ENCODE peak calls at places on chromosomes 1 and 21, in six cellular contexts. I is mucosa of descending colon; W is HL-60; Y is CD8-positive, alpha-beta T cell; J is lower leg skin; T is fibroblast of pulmonary artery. G is an unnamed sample.

GRCh38 chr1:182340233-182341058 is 51.1 kb downstream of the GLUL start:
- DNase-seq in I (no peak), W (no peak), Y (no peak), J (peak), T (no peak), G (no peak)

GRCh38 chr1:12172959-12173358 is 6.2 kb downstream of the TNFRSF1B start:
- DNase-seq in I (no peak), W (no peak), Y (no peak), J (no peak), T (no peak), G (no peak)

GRCh38 chr1:91498035-91498434 is 2.6 kb upstream of the CDC7 start:
- DNase-seq in I (no peak), W (no peak), Y (no peak), J (no peak), T (no peak), G (no peak)

GRCh38 chr1:116942344-116942743 is 32.6 kb downstream of the PTGFRN start:
- DNase-seq in I (no peak), W (no peak), Y (peak), J (no peak), T (no peak), G (no peak)

GRCh38 chr1:225631041-225631663 is 21.8 kb downstream of the ENAH start:
- DNase-seq in I (no peak), W (no peak), Y (no peak), J (no peak), T (peak), G (no peak)

GRCh38 chr21:42238185-42238934 is 19.4 kb downstream of the ABCG1 start:
- DNase-seq in I (peak), W (no peak), Y (no peak), J (no peak), T (no peak), G (no peak)

GRCh38 chr1:48469616-48470500 is 2.1 kb downstream of the SPATA6 start:
- DNase-seq in I (peak), W (peak), Y (no peak), J (no peak), T (peak), G (peak)

GRCh38 chr1:189904509-189904908 is 573.2 kb downstream of the BRINP3 start:
- DNase-seq in I (no peak), W (no peak), Y (no peak), J (no peak), T (no peak), G (no peak)

GRCh38 chr21:46006547-46007497 is 25.3 kb downstream of the COL6A1 start:
- DNase-seq in I (peak), W (no peak), Y (no peak), J (no peak), T (no peak), G (no peak)

GRCh38 chr1:178542554-178543290 is 29.8 kb downstream of the TEX35 start:
- DNase-seq in I (peak), W (peak), Y (peak), J (peak), T (peak), G (no peak)

GRCh38 chr21:28714795-28715464 is 277.7 kb downstream of the LTN1 start:
- DNase-seq in I (no peak), W (no peak), Y (no peak), J (no peak), T (peak), G (peak)

GRCh38 chr1:226547754-226548191 is 791 bp upstream of the STUM start:
- DNase-seq in I (peak), W (peak), Y (peak), J (peak), T (peak), G (peak)

GRCh38 chr1:159913451-159914192 is 11.7 kb downstream of the TAGLN2 start:
- DNase-seq in I (no peak), W (no peak), Y (no peak), J (no peak), T (no peak), G (no peak)

GRCh38 chr1:43049487-43049886 is 90.8 kb upstream of the SLC2A1 start:
- DNase-seq in I (no peak), W (no peak), Y (no peak), J (no peak), T (no peak), G (no peak)

GRCh38 chr1:47587891-47588582 is 150.2 kb downstream of the FOXD2 start:
- DNase-seq in I (no peak), W (no peak), Y (peak), J (peak), T (peak), G (no peak)

GRCh38 chr1:90074555-90075315 is 79.8 kb downstream of the ZNF326 start:
- DNase-seq in I (no peak), W (no peak), Y (no peak), J (no peak), T (no peak), G (no peak)

GRCh38 chr1:189706594-189706993 is 771.1 kb downstream of the BRINP3 start:
- DNase-seq in I (no peak), W (no peak), Y (no peak), J (no peak), T (no peak), G (no peak)

GRCh38 chr1:53122194-53122846 is 20.1 kb downstream of the SLC1A7 start:
- DNase-seq in I (no peak), W (no peak), Y (no peak), J (peak), T (peak), G (no peak)

GRCh38 chr1:206651958-206652890 is 16.9 kb downstream of the DYRK3 start:
- DNase-seq in I (no peak), W (no peak), Y (no peak), J (peak), T (no peak), G (no peak)

GRCh38 chr1:199084293-199084692 is 445.5 kb downstream of the PTPRC start:
- DNase-seq in I (no peak), W (peak), Y (no peak), J (no peak), T (peak), G (peak)

GRCh38 chr1:117096871-117097842 is 24.4 kb downstream of the TRIM45 start:
- DNase-seq in I (no peak), W (no peak), Y (no peak), J (no peak), T (peak), G (peak)

GRCh38 chr21:46163375-46163774 is 8.0 kb upstream of the FTCD start:
- DNase-seq in I (no peak), W (no peak), Y (no peak), J (no peak), T (no peak), G (no peak)

GRCh38 chr1:91645031-91645430 is 144.4 kb downstream of the CDC7 start:
- DNase-seq in I (no peak), W (no peak), Y (no peak), J (no peak), T (no peak), G (no peak)

GRCh38 chr1:109493805-109494539 is at the start of gene CYB561D1:
- DNase-seq in I (peak), W (peak), Y (peak), J (peak), T (peak), G (no peak)

GRCh38 chr1:55127827-55128343 is 87.3 kb downstream of the USP24 start:
- DNase-seq in I (no peak), W (no peak), Y (no peak), J (no peak), T (peak), G (no peak)

GRCh38 chr1:203564024-203564423 is 62.6 kb upstream of the ATP2B4 start:
- DNase-seq in I (no peak), W (no peak), Y (no peak), J (no peak), T (peak), G (no peak)

GRCh38 chr1:64631346-64632052 is 113.4 kb upstream of the RAVER2 start:
- DNase-seq in I (no peak), W (no peak), Y (no peak), J (no peak), T (no peak), G (no peak)

GRCh38 chr21:29376556-29376955 is 77.8 kb downstream of the BACH1 start:
- DNase-seq in I (no peak), W (no peak), Y (peak), J (no peak), T (peak), G (no peak)

GRCh38 chr21:31586118-31586517 is 73.4 kb upstream of the SOD1 start:
- DNase-seq in I (no peak), W (no peak), Y (no peak), J (no peak), T (no peak), G (no peak)

GRCh38 chr1:109277434-109278204 is 5.3 kb downstream of the PSRC1 start:
- DNase-seq in I (peak), W (no peak), Y (peak), J (no peak), T (peak), G (no peak)

GRCh38 chr1:34270181-34270580 is 93.5 kb downstream of the C1orf94 start:
- DNase-seq in I (no peak), W (no peak), Y (no peak), J (no peak), T (no peak), G (no peak)

GRCh38 chr1:1684031-1684681 is 8.4 kb downstream of the SLC35E2B start:
- DNase-seq in I (peak), W (no peak), Y (no peak), J (no peak), T (no peak), G (no peak)

GRCh38 chr1:217921126-217921900 is 290.2 kb downstream of the SPATA17 start:
- DNase-seq in I (no peak), W (no peak), Y (no peak), J (no peak), T (no peak), G (no peak)

GRCh38 chr1:34441661-34442060 is 265.0 kb downstream of the C1orf94 start:
- DNase-seq in I (no peak), W (no peak), Y (no peak), J (no peak), T (no peak), G (no peak)

GRCh38 chr1:175341631-175342429 is 149.3 kb upstream of the KIAA0040 start:
- DNase-seq in I (no peak), W (no peak), Y (no peak), J (no peak), T (no peak), G (no peak)

DNA sequence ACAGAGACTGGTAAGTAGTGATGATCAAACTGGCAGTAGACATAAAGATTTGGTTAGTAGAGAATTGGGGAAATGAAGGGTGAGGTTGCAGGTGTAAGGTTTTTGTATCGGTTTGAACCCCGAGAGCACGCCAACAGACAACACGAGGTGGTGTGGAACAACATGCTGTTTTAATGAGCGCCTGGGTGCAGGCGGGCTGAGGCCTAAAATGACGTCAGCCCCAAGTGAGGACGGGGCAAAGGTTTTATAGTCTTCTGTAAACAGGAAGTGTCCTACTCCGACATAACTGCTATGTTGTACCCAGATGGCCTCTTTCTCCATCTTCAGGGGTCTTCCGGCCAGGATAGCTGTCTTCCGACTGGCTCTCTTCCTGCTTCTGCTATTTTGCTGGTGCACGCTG is 178.8 kb downstream of the HHIPL2 start:
- DNase-seq in I (no peak), W (no peak), Y (no peak), J (no peak), T (no peak), G (no peak)
- TF ChIP-seq CTCF in I (no peak), W (no peak), Y (no peak), J (no peak), T (no peak), G (no peak)

DNA sequence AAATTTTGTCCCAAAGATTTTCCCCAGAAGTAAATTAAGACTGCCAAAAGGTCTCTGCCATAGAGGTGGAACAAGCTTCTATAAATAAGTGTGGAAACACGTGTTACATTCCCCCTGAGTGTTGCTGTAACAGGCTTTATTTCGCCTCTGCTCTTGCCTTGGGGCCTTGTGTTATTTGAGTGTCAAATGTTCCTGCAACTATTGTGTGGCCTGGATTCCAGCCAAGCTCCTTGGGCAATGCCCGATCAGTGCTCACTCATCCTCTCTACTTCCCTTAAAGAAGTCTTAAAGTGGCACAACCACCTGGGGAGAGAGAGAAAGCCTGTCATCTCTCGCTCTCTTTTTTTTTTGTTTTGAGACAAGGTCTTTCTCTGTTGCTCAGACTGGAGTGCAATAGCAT is 156.7 kb downstream of the NR5A2 start:
- DNase-seq in I (peak), W (peak), Y (no peak), J (peak), T (peak), G (no peak)
- H3K4me3 ChIP-seq in I (no peak), W (no peak), Y (no peak), J (no peak), T (no peak), G (no peak)

GRCh38 chr1:115134850-115135484 is 45.7 kb upstream of the TSPAN2 start:
- DNase-seq in I (no peak), W (no peak), Y (no peak), J (no peak), T (peak), G (peak)
- TF ChIP-seq CTCF in I (no peak), W (no peak), Y (no peak), J (no peak), T (no peak), G (no peak)

DNA sequence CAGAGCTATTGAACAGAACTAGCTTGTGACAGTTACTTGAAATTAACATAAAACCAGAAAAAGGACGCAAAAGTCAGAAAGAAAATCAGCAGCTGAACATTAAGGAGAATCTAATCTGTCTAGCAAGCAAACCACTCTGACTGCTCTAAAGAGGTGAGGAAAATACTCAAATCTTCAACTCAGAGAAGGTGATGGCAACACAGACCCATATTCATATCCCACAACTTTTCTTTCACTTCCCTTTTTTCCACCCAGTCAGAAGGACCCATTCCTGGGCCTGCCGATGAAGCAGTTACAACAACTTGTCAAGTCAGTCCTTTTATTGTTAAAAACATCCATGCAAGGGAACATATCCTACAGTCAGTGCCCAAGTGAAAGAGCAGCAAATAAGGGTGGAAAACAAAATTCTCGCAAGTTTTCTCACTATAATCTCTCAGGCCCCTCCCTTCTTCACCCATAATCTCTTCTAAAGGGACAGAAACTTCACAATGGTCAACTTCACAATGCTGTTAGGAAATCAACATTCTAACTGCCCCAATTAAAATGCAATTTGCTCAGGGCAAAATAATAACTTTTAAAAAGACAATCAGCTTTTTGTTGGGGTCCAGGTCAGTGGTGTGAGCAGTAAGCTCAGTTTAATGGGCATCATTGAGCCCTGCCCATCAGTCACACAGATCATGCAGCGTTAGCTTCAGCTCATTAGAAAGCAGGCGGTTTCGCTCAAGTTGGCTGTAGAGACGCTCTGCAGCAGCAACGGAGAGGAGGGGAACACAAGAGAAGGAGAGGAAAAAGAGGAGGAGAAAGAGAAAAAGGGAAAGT is 3.6 kb upstream of the NUP210L start:
- DNase-seq in I (no peak), W (no peak), Y (no peak), J (no peak), T (no peak), G (no peak)
- H3K4me3 ChIP-seq in I (no peak), W (peak), Y (peak), J (no peak), T (no peak), G (no peak)

GRCh38 chr1:223244366-223245103 is 101.5 kb upstream of the TLR5 start:
- DNase-seq in I (no peak), W (no peak), Y (peak), J (peak), T (peak), G (no peak)
- TF ChIP-seq CTCF in I (no peak), W (no peak), Y (no peak), J (no peak), T (peak), G (peak)

GRCh38 chr1:192608671-192609070 is 27.3 kb upstream of the RGS13 start:
- DNase-seq in I (no peak), W (no peak), Y (no peak), J (no peak), T (no peak), G (no peak)
- H3K4me3 ChIP-seq in I (no peak), W (no peak), Y (no peak), J (no peak), T (no peak), G (no peak)

DNA sequence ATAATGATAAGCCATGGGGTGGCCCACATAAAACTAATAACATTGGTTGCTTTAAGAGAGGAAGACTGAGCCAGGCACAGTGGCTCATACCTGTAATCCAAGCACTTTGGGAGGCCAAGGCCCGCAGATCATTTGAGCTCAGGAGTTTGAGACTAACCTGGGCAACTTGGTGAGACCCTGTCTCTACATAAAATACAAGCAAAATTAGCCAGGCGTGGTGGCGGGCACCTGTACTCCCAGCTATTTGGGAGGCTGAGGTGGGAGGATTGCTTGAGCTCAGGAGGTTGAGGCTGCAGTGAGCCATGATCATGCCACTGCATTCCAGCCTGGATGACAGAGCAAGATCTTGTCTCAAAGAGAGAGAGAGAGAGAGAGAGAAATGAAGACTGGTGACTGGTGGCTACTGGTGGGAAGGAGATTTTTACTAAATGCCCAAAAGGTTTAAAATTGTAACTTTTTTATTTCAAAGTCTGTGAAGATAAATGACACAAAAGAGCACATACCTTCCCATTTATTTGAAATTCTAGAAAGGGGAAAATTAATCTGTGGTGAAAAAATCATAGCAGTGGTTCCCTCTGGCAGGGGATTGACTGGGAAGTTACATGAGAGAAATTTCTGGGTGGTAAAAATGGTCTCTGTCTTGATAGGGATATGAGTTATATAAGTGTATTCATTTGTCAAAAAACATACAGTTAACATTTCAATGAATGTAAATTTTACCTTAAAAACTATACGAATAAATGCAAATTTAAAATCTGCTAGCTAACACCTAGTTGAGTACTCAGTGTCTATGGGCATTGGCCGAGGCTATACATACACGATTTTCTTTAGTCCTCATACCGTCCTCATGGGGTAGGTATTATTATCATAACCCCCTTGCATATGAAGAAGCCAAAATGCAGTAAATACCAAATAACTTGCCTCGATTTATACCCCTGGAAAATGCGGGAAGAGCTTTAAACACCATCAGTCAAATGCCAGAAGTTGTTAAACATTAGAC is 2.2 kb upstream of the NBPF1 start:
- DNase-seq in I (peak), W (no peak), Y (peak), J (peak), T (no peak), G (no peak)
- TF ChIP-seq CTCF in I (no peak), W (no peak), Y (no peak), J (no peak), T (no peak), G (no peak)

G was measured in AG04449.